ENCODE peak calls at places on chromosomes 2 and 18, in four cellular contexts. P, A, N and J are unnamed samples. For H3K4me1, the result is how much of the 10 kb centered on the place peaks cover.

GRCh38 chr2:217978536-217979150 is 24.2 kb downstream of the TNS1 start:
- DNase-seq in P (no peak), A (peak), N (no peak), J (peak)

GRCh38 chr2:54559593-54560145 is 103.5 kb downstream of the SPTBN1 start:
- DNase-seq in P (no peak), A (no peak), N (peak), J (peak)

GRCh38 chr2:217986256-217986961 is 16.4 kb downstream of the TNS1 start:
- DNase-seq in P (no peak), A (no peak), N (no peak), J (no peak)

GRCh38 chr18:48787523-48788151 is 163.1 kb downstream of the SMAD7 start:
- DNase-seq in P (no peak), A (no peak), N (peak), J (no peak)

GRCh38 chr2:200352631-200353030 is 46.1 kb downstream of the SPATS2L start:
- DNase-seq in P (no peak), A (no peak), N (peak), J (peak)

GRCh38 chr18:45071959-45072358 is 391.3 kb downstream of the SETBP1 start:
- DNase-seq in P (no peak), A (no peak), N (no peak), J (no peak)

GRCh38 chr2:71884303-71885042 is 263.2 kb downstream of the CYP26B1 start:
- DNase-seq in P (no peak), A (no peak), N (peak), J (no peak)

GRCh38 chr2:177604291-177605065 is 211.9 kb downstream of the AGPS start:
- DNase-seq in P (no peak), A (peak), N (peak), J (peak)

GRCh38 chr2:129061079-129061785 is 742.6 kb upstream of the HS6ST1 start:
- DNase-seq in P (no peak), A (no peak), N (peak), J (no peak)

GRCh38 chr18:51068111-51068510 is 38.1 kb downstream of the SMAD4 start:
- DNase-seq in P (no peak), A (no peak), N (peak), J (no peak)

GRCh38 chr2:5690718-5691658 is 1.2 kb upstream of the SOX11 start:
- DNase-seq in P (no peak), A (peak), N (peak), J (peak)

GRCh38 chr2:165294912-165295311 is 55.7 kb downstream of the SCN2A start:
- DNase-seq in P (no peak), A (no peak), N (no peak), J (no peak)

GRCh38 chr2:47299555-47299954 is 103.4 kb upstream of the MSH2 start:
- DNase-seq in P (no peak), A (no peak), N (peak), J (peak)

GRCh38 chr2:17328161-17328560 is 190.1 kb downstream of the RAD51AP2 start:
- DNase-seq in P (no peak), A (no peak), N (no peak), J (no peak)

GRCh38 chr18:28178720-28179119 is 1.8 kb upstream of the CDH2 start:
- DNase-seq in P (no peak), A (no peak), N (peak), J (peak)

GRCh38 chr2:98142106-98142815 is 55.3 kb downstream of the VWA3B start:
- DNase-seq in P (no peak), A (peak), N (no peak), J (no peak)

GRCh38 chr2:170656669-170657068 is 58.5 kb upstream of the SP5 start:
- DNase-seq in P (no peak), A (no peak), N (no peak), J (no peak)

GRCh38 chr2:54606393-54606973 is 117.0 kb upstream of the EML6 start:
- DNase-seq in P (no peak), A (no peak), N (no peak), J (no peak)

GRCh38 chr2:151526572-151527090 is 116.9 kb downstream of the RIF1 start:
- DNase-seq in P (no peak), A (no peak), N (no peak), J (no peak)

GRCh38 chr18:54906636-54907180 is 52.6 kb downstream of the CCDC68 start:
- DNase-seq in P (no peak), A (no peak), N (peak), J (no peak)

GRCh38 chr2:238220892-238221521 is 17.5 kb upstream of the ILKAP start:
- DNase-seq in P (no peak), A (peak), N (no peak), J (no peak)

GRCh38 chr2:63424329-63425078 is 163.8 kb downstream of the WDPCP start:
- DNase-seq in P (peak), A (peak), N (peak), J (peak)

GRCh38 chr18:61922435-61922834 is 29.6 kb upstream of the RNF152 start:
- DNase-seq in P (no peak), A (no peak), N (peak), J (no peak)

GRCh38 chr2:234146087-234146826 is 95.8 kb downstream of the SPP2 start:
- DNase-seq in P (no peak), A (no peak), N (peak), J (no peak)

GRCh38 chr2:54879598-54880355 is 156.3 kb downstream of the EML6 start:
- DNase-seq in P (no peak), A (no peak), N (no peak), J (no peak)

GRCh38 chr2:223633656-223634055 is 31.5 kb upstream of the SCG2 start:
- DNase-seq in P (no peak), A (no peak), N (no peak), J (no peak)

GRCh38 chr2:111168528-111168929 is 47.8 kb downstream of the BCL2L11 start:
- DNase-seq in P (no peak), A (no peak), N (peak), J (no peak)

GRCh38 chr2:234245945-234246344 is 195.4 kb downstream of the SPP2 start:
- DNase-seq in P (no peak), A (no peak), N (peak), J (peak)

GRCh38 chr2:124153713-124154112 is 128.6 kb downstream of the CNTNAP5 start:
- DNase-seq in P (no peak), A (no peak), N (no peak), J (no peak)

GRCh38 chr2:219384872-219385271 is 2.8 kb downstream of the DNPEP start:
- DNase-seq in P (no peak), A (no peak), N (no peak), J (no peak)

GRCh38 chr2:219381448-219381847 is 6.3 kb downstream of the DNPEP start:
- DNase-seq in P (no peak), A (no peak), N (no peak), J (no peak)

GRCh38 chr2:219386532-219387280 is 1.0 kb downstream of the DNPEP start:
- DNase-seq in P (no peak), A (peak), N (no peak), J (no peak)

GRCh38 chr2:219385958-219386520 is 1.7 kb downstream of the DNPEP start:
- DNase-seq in P (no peak), A (no peak), N (no peak), J (no peak)

GRCh38 chr2:219384083-219384713 is 3.5 kb downstream of the DNPEP start:
- DNase-seq in P (no peak), A (peak), N (no peak), J (peak)
- H4K5ac ChIP-seq in P (no peak), A (no peak), N (no peak), J (no peak)

DNA sequence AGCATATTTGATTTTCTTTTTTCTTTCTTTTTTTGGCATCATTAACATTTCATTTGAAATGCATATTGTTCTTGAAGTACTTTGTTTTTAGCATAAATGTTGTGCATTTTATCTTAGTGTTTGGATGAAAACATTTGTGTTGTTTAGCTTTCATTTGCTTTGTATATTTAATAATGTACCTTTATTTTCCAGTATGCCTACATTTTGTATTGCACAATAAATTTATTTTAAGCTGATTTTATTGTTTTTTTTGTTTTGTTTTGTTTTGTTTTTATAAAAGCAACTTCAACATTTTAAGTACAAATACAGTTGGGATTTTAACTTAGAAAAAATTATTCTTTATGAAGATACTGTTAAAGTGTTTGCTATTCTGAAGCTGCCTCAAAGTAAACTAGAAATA is 54.4 kb downstream of the GLS start:
- DNase-seq in P (no peak), A (no peak), N (no peak), J (no peak)
- H3K4me1 ChIP-seq in P (under half), A (under half), N (under half), J (under half)

GRCh38 chr2:241094172-241094571 is 7.9 kb downstream of the MTERF4 start:
- DNase-seq in P (no peak), A (no peak), N (no peak), J (no peak)

GRCh38 chr2:241099246-241099645 is 2.8 kb downstream of the MTERF4 start:
- DNase-seq in P (no peak), A (no peak), N (no peak), J (no peak)

GRCh38 chr2:241094924-241095420 is 7.1 kb downstream of the MTERF4 start:
- DNase-seq in P (no peak), A (no peak), N (no peak), J (no peak)

GRCh38 chr2:241095594-241096290 is 6.3 kb downstream of the MTERF4 start:
- DNase-seq in P (no peak), A (no peak), N (no peak), J (no peak)

DNA sequence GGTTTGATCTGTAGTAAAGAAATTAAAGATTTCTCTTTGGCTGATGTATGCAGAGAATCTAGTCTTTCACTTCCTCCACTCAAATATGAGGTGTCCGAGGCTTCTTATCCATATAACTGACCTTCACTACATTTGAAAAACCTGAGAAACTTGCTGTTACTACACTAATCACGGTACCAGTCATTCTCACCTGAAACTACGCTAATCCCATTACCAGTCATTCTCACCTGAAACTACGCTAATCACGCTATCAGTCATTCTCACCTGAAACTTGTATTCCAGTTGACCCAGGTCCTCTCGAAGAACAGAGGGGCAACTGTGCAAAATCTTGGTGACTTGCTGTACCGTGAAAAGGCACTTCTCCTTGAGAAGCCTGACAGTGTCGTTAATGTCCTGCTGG is 5.1 kb downstream of the MTERF4 start:
- DNase-seq in P (no peak), A (no peak), N (no peak), J (no peak)
- H3K4me2 ChIP-seq in P (no peak), A (no peak), N (no peak), J (no peak)

GRCh38 chr18:24567199-24567598 is 106.8 kb downstream of the HRH4 start:
- DNase-seq in P (peak), A (no peak), N (peak), J (peak)
- H4K5ac ChIP-seq in P (no peak), A (no peak), N (no peak), J (no peak)

GRCh38 chr2:139720056-139720455 is 939.9 kb upstream of the NXPH2 start:
- DNase-seq in P (no peak), A (no peak), N (no peak), J (no peak)

GRCh38 chr2:139721454-139721995 is 941.3 kb upstream of the NXPH2 start:
- DNase-seq in P (peak), A (peak), N (no peak), J (peak)
- H3K4me1 ChIP-seq in P (under half), A (under half), N (under half), J (under half)

GRCh38 chr2:113257511-113258264 is 21.0 kb downstream of the PAX8 start:
- DNase-seq in P (no peak), A (no peak), N (peak), J (no peak)

GRCh38 chr2:113258748-113259147 is 20.0 kb downstream of the PAX8 start:
- DNase-seq in P (no peak), A (no peak), N (no peak), J (no peak)

GRCh38 chr2:113252047-113252582 is 26.6 kb downstream of the PAX8 start:
- DNase-seq in P (no peak), A (no peak), N (no peak), J (no peak)

GRCh38 chr2:113253453-113253852 is 25.3 kb downstream of the PAX8 start:
- DNase-seq in P (no peak), A (no peak), N (no peak), J (no peak)

GRCh38 chr2:113255140-113256070 is 23.3 kb downstream of the PAX8 start:
- DNase-seq in P (no peak), A (no peak), N (peak), J (no peak)
- H3K4me2 ChIP-seq in P (no peak), A (no peak), N (no peak), J (no peak)

DNA sequence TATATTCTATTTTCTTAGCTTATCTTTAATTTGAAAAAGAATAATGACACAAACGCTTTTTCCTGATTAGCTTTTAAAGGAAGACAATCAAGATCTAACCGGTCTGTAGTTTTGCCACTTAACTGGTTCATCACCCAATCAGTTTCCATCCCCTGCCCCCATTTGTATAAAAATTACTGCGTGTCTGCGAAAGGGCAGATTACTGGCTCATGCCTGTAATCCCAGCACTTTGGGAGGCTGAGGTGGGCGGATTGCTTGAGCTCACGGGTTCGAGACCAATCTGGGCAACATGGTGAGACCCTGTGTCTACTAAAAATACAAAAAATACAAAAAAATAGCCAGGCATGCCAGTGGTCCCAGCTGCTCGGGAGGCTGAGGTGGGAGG is 2.4 kb downstream of the CEBPZOS start:
- DNase-seq in P (no peak), A (no peak), N (no peak), J (no peak)
- H4K5ac ChIP-seq in P (peak), A (no peak), N (no peak), J (no peak)

GRCh38 chr2:216819055-216819454 is 40.8 kb downstream of the TNP1 start:
- DNase-seq in P (no peak), A (no peak), N (no peak), J (no peak)
- H3K4me1 ChIP-seq in P (under half), A (under half), N (under half), J (under half)

GRCh38 chr2:176038694-176039093 is 36.6 kb upstream of the LNPK start:
- DNase-seq in P (no peak), A (no peak), N (no peak), J (peak)
- H3K4me2 ChIP-seq in P (no peak), A (no peak), N (no peak), J (no peak)